ENCODE peak calls at places on chromosomes 1 and 21, in four cellular contexts. U, F, K and A are unnamed samples.

GRCh38 chr1:187938092-187938491 is 1109.3 kb downstream of the PLA2G4A start:
- DNase-seq in U (no peak), K (no peak), F (no peak), A (no peak)

GRCh38 chr1:216937491-216937890 is 214.3 kb upstream of the ESRRG start:
- DNase-seq in F (no peak), K (no peak), U (no peak), A (no peak)

GRCh38 chr1:77175230-77175844 is 43.9 kb downstream of the PIGK start:
- DNase-seq in K (peak), F (peak), U (no peak), A (no peak)

GRCh38 chr1:102733491-102734236 is 374.7 kb downstream of the COL11A1 start:
- DNase-seq in U (no peak), K (no peak), F (no peak), A (no peak)

GRCh38 chr21:14273736-14274538 is 58.0 kb downstream of the RBM11 start:
- DNase-seq in K (no peak), F (no peak), U (no peak), A (peak)

GRCh38 chr21:38770660-38771059 is 35.1 kb upstream of the ETS2 start:
- DNase-seq in F (no peak), U (no peak), K (no peak), A (no peak)

GRCh38 chr1:57996400-57996799 is 550.1 kb downstream of the OMA1 start:
- DNase-seq in F (no peak), U (no peak), K (no peak), A (no peak)

GRCh38 chr21:21232320-21232719 is 234.1 kb downstream of the NCAM2 start:
- DNase-seq in K (no peak), U (peak), F (peak), A (no peak)

GRCh38 chr1:111814642-111815041 is 58.9 kb downstream of the DDX20 start:
- DNase-seq in F (no peak), K (no peak), U (no peak), A (no peak)

GRCh38 chr1:112625696-112626095 is 6.1 kb downstream of the CAPZA1 start:
- DNase-seq in F (peak), U (peak), K (no peak), A (no peak)

GRCh38 chr1:41673355-41673754 is 188.9 kb upstream of the EDN2 start:
- DNase-seq in F (peak), K (no peak), U (peak), A (no peak)

GRCh38 chr1:44949286-44949685 is 37.1 kb downstream of the EIF2B3 start:
- DNase-seq in U (no peak), K (no peak), F (no peak), A (no peak)
- TF ChIP-seq CTCF in U (no peak), K (no peak), F (no peak), A (no peak)

GRCh38 chr1:21568006-21568746 is 59.0 kb downstream of the ALPL start:
- DNase-seq in F (peak), U (no peak), K (no peak), A (peak)

GRCh38 chr1:21568809-21569385 is 59.7 kb downstream of the ALPL start:
- DNase-seq in K (no peak), F (peak), U (no peak), A (peak)

GRCh38 chr1:21570885-21571284 is 61.7 kb downstream of the ALPL start:
- DNase-seq in F (no peak), K (no peak), U (no peak), A (no peak)

GRCh38 chr1:21570528-21570875 is 61.3 kb downstream of the ALPL start:
- DNase-seq in K (no peak), F (no peak), U (no peak), A (peak)

GRCh38 chr1:21569820-21570527 is 60.8 kb downstream of the ALPL start:
- DNase-seq in U (no peak), F (no peak), K (no peak), A (no peak)
- TF ChIP-seq CTCF in U (no peak), F (no peak), K (no peak), A (no peak)

GRCh38 chr1:16986596-16987361 is 6.4 kb upstream of the MFAP2 start:
- DNase-seq in F (no peak), U (no peak), K (peak), A (no peak)
- TF ChIP-seq CTCF in F (peak), U (no peak), K (peak), A (peak)

DNA sequence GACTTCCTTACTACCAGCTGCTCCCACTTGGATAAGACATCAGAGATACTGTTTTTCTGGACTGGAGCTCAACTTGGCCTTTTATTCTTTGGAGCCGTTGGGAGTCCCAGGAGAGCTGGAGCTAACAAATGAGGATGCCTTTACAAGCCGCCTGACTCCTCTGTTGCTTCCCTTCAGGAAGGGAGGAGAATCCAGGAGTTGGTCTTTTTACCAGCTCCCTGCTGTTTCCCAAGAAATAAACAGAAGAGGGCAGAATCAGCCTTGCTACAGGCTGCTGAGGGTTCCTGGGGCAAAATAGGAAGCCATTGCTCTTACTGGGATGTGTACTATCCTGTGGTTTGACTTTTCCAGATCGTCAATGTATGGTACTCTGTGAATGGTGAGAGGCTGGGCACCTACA is 1.5 kb downstream of the EIF3I start:
- DNase-seq in U (no peak), F (peak), K (no peak), A (no peak)
- TF ChIP-seq CTCF in U (no peak), F (peak), K (no peak), A (no peak)

DNA sequence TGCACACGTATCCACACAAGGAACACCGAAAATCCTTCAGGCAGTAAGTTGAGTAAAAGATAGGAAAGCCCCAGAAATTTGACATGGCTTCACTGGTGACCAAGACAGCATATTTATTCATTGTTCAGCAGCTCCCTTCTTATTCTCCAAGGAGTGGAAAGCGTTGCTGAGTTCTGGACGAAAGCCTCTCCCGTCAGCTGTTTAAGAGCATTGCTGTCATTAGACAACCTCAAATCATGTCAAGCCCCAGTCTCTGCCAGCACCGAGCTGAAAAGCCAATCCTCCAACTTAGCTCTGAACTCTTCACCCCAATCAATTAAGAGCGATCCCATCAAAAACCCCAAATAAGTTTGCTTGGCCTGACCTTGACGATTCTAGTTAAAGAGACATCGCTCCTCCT is 110.9 kb downstream of the PLPP3 start:
- DNase-seq in U (no peak), F (peak), K (no peak), A (no peak)
- TF ChIP-seq CTCF in U (no peak), F (no peak), K (no peak), A (no peak)